ENCODE peak calls at places on chromosomes 5 and 9, in five cellular contexts. Q is NCI-H460, L is left ventricle myocardium inferior, V is A549, J is GM12864. N is an unnamed sample.

GRCh38 chr9:113675475-113675941 is 200.6 kb upstream of the ZNF618 start:
- DNase-seq in Q (no peak), L (peak; percentile 67), V (no peak), J (no peak), N (peak; percentile 85)

GRCh38 chr5:30765227-30765626 is 428.3 kb upstream of the CDH6 start:
- DNase-seq in Q (no peak), L (no peak), V (no peak), J (no peak), N (no peak)

GRCh38 chr5:159518361-159518760 is 188.1 kb upstream of the IL12B start:
- DNase-seq in Q (no peak), L (no peak), V (no peak), J (no peak), N (no peak)

GRCh38 chr9:88641471-88642240 is 106.7 kb downstream of the NXNL2 start:
- DNase-seq in Q (no peak), L (no peak), V (no peak), J (no peak), N (no peak)

GRCh38 chr5:77312411-77312810 is 101.9 kb downstream of the PDE8B start:
- DNase-seq in Q (peak; percentile 7), L (no peak), V (peak; percentile 7), J (no peak), N (no peak)

GRCh38 chr9:104993291-104993963 is 65.5 kb upstream of the ABCA1 start:
- DNase-seq in Q (no peak), L (peak; percentile 84), V (no peak), J (no peak), N (peak; percentile 86)

GRCh38 chr9:123335986-123336329 is 20.0 kb upstream of the CRB2 start:
- DNase-seq in Q (no peak), L (no peak), V (no peak), J (no peak), N (no peak)

GRCh38 chr5:71475788-71476384 is 20.4 kb downstream of the BDP1 start:
- DNase-seq in Q (peak; percentile 26), L (no peak), V (peak; percentile 38), J (no peak), N (no peak)

GRCh38 chr9:79742145-79742820 is 170.5 kb downstream of the TLE4 start:
- DNase-seq in Q (no peak), L (no peak), V (no peak), J (no peak), N (no peak)

GRCh38 chr9:124797343-124798103 is 20.6 kb downstream of the OLFML2A start:
- DNase-seq in Q (no peak), L (peak; percentile 37), V (no peak), J (no peak), N (no peak)

GRCh38 chr5:84218546-84218945 is 166.1 kb downstream of the EDIL3 start:
- DNase-seq in Q (no peak), L (no peak), V (no peak), J (no peak), N (no peak)

GRCh38 chr9:91163773-91164471 is 197.8 kb downstream of the AUH start:
- DNase-seq in Q (no peak), L (no peak), V (no peak), J (no peak), N (no peak)

GRCh38 chr5:172114875-172115422 is 73.1 kb downstream of the STK10 start:
- DNase-seq in Q (no peak), L (peak; percentile 54), V (no peak), J (peak; percentile 94), N (peak; percentile 81)

GRCh38 chr9:14924821-14925220 is 14.6 kb upstream of the FREM1 start:
- DNase-seq in Q (no peak), L (no peak), V (no peak), J (no peak), N (no peak)

GRCh38 chr5:133962801-133963476 is 5.5 kb downstream of the C5orf15 start:
- DNase-seq in Q (no peak), L (no peak), V (no peak), J (no peak), N (no peak)

GRCh38 chr5:149497357-149497756 is 53.9 kb downstream of the CSNK1A1 start:
- DNase-seq in Q (no peak), L (no peak), V (peak; percentile 26), J (no peak), N (no peak)

GRCh38 chr9:37999501-38000189 is 69.4 kb downstream of the SHB start:
- DNase-seq in Q (no peak), L (no peak), V (no peak), J (no peak), N (no peak)